ENCODE peak calls at places on chromosomes 13 and 19, in ten cellular contexts. One of them, this sample, is unnamed.

GRCh38 chr13:111949311-111949710 is 117.6 kb upstream of the SOX1 start:
- DNase-seq in NCI-H1105 treated with DMSO at 0.1 percent for 48 hours: no peak
- DNase-seq in Peyer's patch: peak
- DNase-seq in HuH-7: no peak
- DNase-seq in EL: no peak
- DNase-seq in substantia nigra: no peak
- DNase-seq in ELF-1: no peak
- DNase-seq in endodermal cell: no peak
- DNase-seq in AG09309: no peak
- DNase-seq in mesothelial cell of epicardium: peak
- DNase-seq in this sample: no peak

GRCh38 chr19:11486661-11487503 is 6.0 kb upstream of the ELAVL3 start:
- DNase-seq in ELF-1: no peak
- DNase-seq in AG09309: no peak
- DNase-seq in Peyer's patch: no peak
- DNase-seq in EL: no peak
- DNase-seq in mesothelial cell of epicardium: no peak
- DNase-seq in endodermal cell: no peak
- DNase-seq in substantia nigra: no peak
- DNase-seq in HuH-7: no peak
- DNase-seq in NCI-H1105 treated with DMSO at 0.1 percent for 48 hours: no peak
- DNase-seq in this sample: no peak

GRCh38 chr19:23996549-23996948 is 81.9 kb downstream of the ZNF726 start:
- DNase-seq in mesothelial cell of epicardium: no peak
- DNase-seq in substantia nigra: no peak
- DNase-seq in AG09309: no peak
- DNase-seq in ELF-1: peak
- DNase-seq in HuH-7: peak
- DNase-seq in endodermal cell: peak
- DNase-seq in NCI-H1105 treated with DMSO at 0.1 percent for 48 hours: no peak
- DNase-seq in EL: peak
- DNase-seq in Peyer's patch: no peak
- DNase-seq in this sample: peak

GRCh38 chr19:18943465-18943864 is 2.4 kb upstream of the HOMER3 start:
- DNase-seq in ELF-1: no peak
- DNase-seq in substantia nigra: no peak
- DNase-seq in AG09309: no peak
- DNase-seq in endodermal cell: no peak
- DNase-seq in HuH-7: no peak
- DNase-seq in mesothelial cell of epicardium: no peak
- DNase-seq in NCI-H1105 treated with DMSO at 0.1 percent for 48 hours: no peak
- DNase-seq in EL: no peak
- DNase-seq in Peyer's patch: no peak
- DNase-seq in this sample: no peak

GRCh38 chr19:31280266-31281006 is 68.8 kb downstream of the TSHZ3 start:
- DNase-seq in endodermal cell: no peak
- DNase-seq in NCI-H1105 treated with DMSO at 0.1 percent for 48 hours: peak
- DNase-seq in AG09309: no peak
- DNase-seq in EL: no peak
- DNase-seq in ELF-1: no peak
- DNase-seq in HuH-7: no peak
- DNase-seq in substantia nigra: no peak
- DNase-seq in Peyer's patch: no peak
- DNase-seq in mesothelial cell of epicardium: no peak
- DNase-seq in this sample: no peak

GRCh38 chr13:113112893-113113845 is 7.6 kb downstream of the F7 start:
- DNase-seq in endodermal cell: peak
- DNase-seq in ELF-1: no peak
- DNase-seq in substantia nigra: no peak
- DNase-seq in Peyer's patch: peak
- DNase-seq in AG09309: no peak
- DNase-seq in mesothelial cell of epicardium: no peak
- DNase-seq in HuH-7: no peak
- DNase-seq in NCI-H1105 treated with DMSO at 0.1 percent for 48 hours: no peak
- DNase-seq in EL: no peak
- DNase-seq in this sample: no peak

GRCh38 chr19:869245-870177 is 10.0 kb downstream of the CFD start:
- DNase-seq in endodermal cell: peak
- DNase-seq in substantia nigra: no peak
- DNase-seq in mesothelial cell of epicardium: no peak
- DNase-seq in HuH-7: no peak
- DNase-seq in ELF-1: peak
- DNase-seq in NCI-H1105 treated with DMSO at 0.1 percent for 48 hours: no peak
- DNase-seq in Peyer's patch: peak
- DNase-seq in EL: peak
- DNase-seq in AG09309: peak
- DNase-seq in this sample: peak

GRCh38 chr13:44618326-44618725 is 42.2 kb upstream of the TSC22D1 start:
- DNase-seq in substantia nigra: no peak
- DNase-seq in HuH-7: no peak
- DNase-seq in NCI-H1105 treated with DMSO at 0.1 percent for 48 hours: no peak
- DNase-seq in mesothelial cell of epicardium: no peak
- DNase-seq in ELF-1: no peak
- DNase-seq in EL: no peak
- DNase-seq in Peyer's patch: no peak
- DNase-seq in AG09309: no peak
- DNase-seq in endodermal cell: no peak
- DNase-seq in this sample: peak

GRCh38 chr19:8316351-8317125 is 4.6 kb downstream of the NDUFA7 start:
- DNase-seq in Peyer's patch: no peak
- DNase-seq in HuH-7: no peak
- DNase-seq in substantia nigra: no peak
- DNase-seq in AG09309: no peak
- DNase-seq in endodermal cell: no peak
- DNase-seq in ELF-1: no peak
- DNase-seq in EL: no peak
- DNase-seq in mesothelial cell of epicardium: no peak
- DNase-seq in NCI-H1105 treated with DMSO at 0.1 percent for 48 hours: no peak
- DNase-seq in this sample: no peak

GRCh38 chr19:48779636-48780035 is 24.3 kb downstream of the FGF21 start:
- DNase-seq in endodermal cell: no peak
- DNase-seq in substantia nigra: no peak
- DNase-seq in ELF-1: no peak
- DNase-seq in HuH-7: no peak
- DNase-seq in Peyer's patch: no peak
- DNase-seq in AG09309: no peak
- DNase-seq in NCI-H1105 treated with DMSO at 0.1 percent for 48 hours: no peak
- DNase-seq in mesothelial cell of epicardium: no peak
- DNase-seq in EL: no peak
- DNase-seq in this sample: no peak

GRCh38 chr13:26017932-26018690 is 33.7 kb downstream of the SHISA2 start:
- DNase-seq in ELF-1: peak
- DNase-seq in AG09309: no peak
- DNase-seq in HuH-7: no peak
- DNase-seq in EL: no peak
- DNase-seq in mesothelial cell of epicardium: no peak
- DNase-seq in endodermal cell: no peak
- DNase-seq in substantia nigra: no peak
- DNase-seq in NCI-H1105 treated with DMSO at 0.1 percent for 48 hours: no peak
- DNase-seq in Peyer's patch: no peak
- DNase-seq in this sample: no peak

This sample was measured in LHCN-M2.